ENCODE peak calls at places on chromosomes 2 and 18, in eight cellular contexts. U is NCI-H1092 treated with DMSO at 0.1 percent for 48 hours; C is hepatocyte; O is neural crest cell; E is NCI-H345; D is HFFc6; X is activated naive CD4-positive, alpha-beta T cell treated with anti-CD3 and anti-CD28 coated beads, Interleukin-2, amount 10 ng/mL, durations not matched to agents 7 days and 5 days; A is HCEC 1CT. F is an unnamed sample.

GRCh38 chr18:32337821-32338220 is 132.9 kb downstream of the GAREM1 start:
- DNase-seq in U (no peak), E (no peak), A (no peak), D (no peak), C (no peak), X (no peak), O (no peak), F (no peak)

GRCh38 chr2:61679096-61679495 is 140.9 kb upstream of the XPO1 start:
- DNase-seq in X (no peak), C (no peak), E (no peak), O (no peak), A (no peak), D (no peak), U (no peak), F (no peak)

GRCh38 chr2:234873103-234873827 is 78.6 kb upstream of the SH3BP4 start:
- DNase-seq in D (no peak), O (no peak), X (no peak), A (no peak), U (no peak), C (no peak), E (no peak), F (no peak)

GRCh38 chr2:1869987-1870386 is 125.7 kb upstream of the PXDN start:
- DNase-seq in O (no peak), D (no peak), X (no peak), C (no peak), U (no peak), A (no peak), E (peak), F (no peak)

GRCh38 chr2:118834901-118835738 is 12.3 kb downstream of the EN1 start:
- DNase-seq in C (no peak), X (no peak), U (no peak), D (no peak), A (no peak), O (peak), E (no peak), F (no peak)

GRCh38 chr18:29874519-29875098 is 1167.9 kb downstream of the DSC3 start:
- DNase-seq in E (no peak), O (peak), A (peak), D (peak), X (no peak), C (peak), U (peak), F (no peak)

GRCh38 chr18:79855147-79855910 is 57.6 kb downstream of the KCNG2 start:
- DNase-seq in A (no peak), U (no peak), D (no peak), C (no peak), O (no peak), X (no peak), E (no peak), F (no peak)

GRCh38 chr2:55901322-55901721 is 22.3 kb downstream of the EFEMP1 start:
- DNase-seq in O (no peak), U (no peak), X (no peak), A (peak), D (no peak), E (no peak), C (peak), F (no peak)

GRCh38 chr2:38505779-38506178 is 96.9 kb downstream of the HNRNPLL start:
- DNase-seq in E (no peak), X (no peak), A (peak), O (no peak), U (no peak), D (peak), C (peak), F (peak)

GRCh38 chr2:136019825-136020224 is 34.4 kb upstream of the DARS1 start:
- DNase-seq in C (no peak), A (no peak), D (no peak), U (no peak), E (no peak), X (no peak), O (no peak), F (no peak)

GRCh38 chr18:47036298-47036874 is 965 bp upstream of the ELOA2 start:
- DNase-seq in O (peak), D (peak), A (peak), C (peak), U (peak), E (peak), X (peak), F (peak)